ENCODE peak calls at places on chromosome 12, in six cellular contexts. One of them, this sample, is unnamed.

GRCh38 chr12:240566-240965 is 22.1 kb downstream of the SLC6A13 start:
- DNase-seq in activated T-cell treated with anti-CD3 and anti-CD28 coated beads for 1 hour: no peak
- DNase-seq in SW 1271: no peak
- DNase-seq in K562: no peak
- DNase-seq in stimulated activated CD8-positive, alpha-beta memory T cell treated with anti-CD3 and anti-CD28 coated beads, Interleukin-7, amount 100 ng/mL, for 1 hour: no peak
- DNase-seq in ELR: no peak
- DNase-seq in this sample: peak; percentile 47

GRCh38 chr12:58067610-58068387 is 126.4 kb downstream of the ATP23 start:
- DNase-seq in activated T-cell treated with anti-CD3 and anti-CD28 coated beads for 1 hour: no peak
- DNase-seq in SW 1271: peak; percentile 4
- DNase-seq in K562: no peak
- DNase-seq in stimulated activated CD8-positive, alpha-beta memory T cell treated with anti-CD3 and anti-CD28 coated beads, Interleukin-7, amount 100 ng/mL, for 1 hour: no peak
- DNase-seq in ELR: peak; percentile 96
- DNase-seq in this sample: no peak

GRCh38 chr12:69951108-69951507 is 126.1 kb downstream of the MYRFL start:
- DNase-seq in activated T-cell treated with anti-CD3 and anti-CD28 coated beads for 1 hour: no peak
- DNase-seq in SW 1271: no peak
- DNase-seq in K562: no peak
- DNase-seq in stimulated activated CD8-positive, alpha-beta memory T cell treated with anti-CD3 and anti-CD28 coated beads, Interleukin-7, amount 100 ng/mL, for 1 hour: no peak
- DNase-seq in ELR: no peak
- DNase-seq in this sample: no peak

GRCh38 chr12:93573552-93574223 is 1.2 kb downstream of the SOCS2 start:
- DNase-seq in activated T-cell treated with anti-CD3 and anti-CD28 coated beads for 1 hour: no peak
- DNase-seq in SW 1271: peak; percentile 13
- DNase-seq in K562: no peak
- DNase-seq in stimulated activated CD8-positive, alpha-beta memory T cell treated with anti-CD3 and anti-CD28 coated beads, Interleukin-7, amount 100 ng/mL, for 1 hour: no peak
- DNase-seq in ELR: peak; percentile 84
- DNase-seq in this sample: no peak

GRCh38 chr12:1616233-1617066 is 12.6 kb upstream of the WNT5B start:
- DNase-seq in activated T-cell treated with anti-CD3 and anti-CD28 coated beads for 1 hour: no peak
- DNase-seq in SW 1271: no peak
- DNase-seq in K562: no peak
- DNase-seq in stimulated activated CD8-positive, alpha-beta memory T cell treated with anti-CD3 and anti-CD28 coated beads, Interleukin-7, amount 100 ng/mL, for 1 hour: no peak
- DNase-seq in ELR: no peak
- DNase-seq in this sample: no peak

GRCh38 chr12:93198086-93198485 is 179.6 kb upstream of the NUDT4 start:
- DNase-seq in activated T-cell treated with anti-CD3 and anti-CD28 coated beads for 1 hour: no peak
- DNase-seq in SW 1271: peak; percentile 15
- DNase-seq in K562: no peak
- DNase-seq in stimulated activated CD8-positive, alpha-beta memory T cell treated with anti-CD3 and anti-CD28 coated beads, Interleukin-7, amount 100 ng/mL, for 1 hour: no peak
- DNase-seq in ELR: peak; percentile 89
- DNase-seq in this sample: no peak

GRCh38 chr12:47997321-47997720 is 7.0 kb downstream of the COL2A1 start:
- DNase-seq in activated T-cell treated with anti-CD3 and anti-CD28 coated beads for 1 hour: no peak
- DNase-seq in SW 1271: no peak
- DNase-seq in K562: no peak
- DNase-seq in stimulated activated CD8-positive, alpha-beta memory T cell treated with anti-CD3 and anti-CD28 coated beads, Interleukin-7, amount 100 ng/mL, for 1 hour: no peak
- DNase-seq in ELR: no peak
- DNase-seq in this sample: no peak

GRCh38 chr12:95554532-95555071 is 3.3 kb upstream of the USP44 start:
- DNase-seq in activated T-cell treated with anti-CD3 and anti-CD28 coated beads for 1 hour: no peak
- DNase-seq in SW 1271: no peak
- DNase-seq in K562: no peak
- DNase-seq in stimulated activated CD8-positive, alpha-beta memory T cell treated with anti-CD3 and anti-CD28 coated beads, Interleukin-7, amount 100 ng/mL, for 1 hour: no peak
- DNase-seq in ELR: no peak
- DNase-seq in this sample: no peak

GRCh38 chr12:65666876-65667275 is 157.4 kb upstream of the HMGA2 start:
- DNase-seq in activated T-cell treated with anti-CD3 and anti-CD28 coated beads for 1 hour: no peak
- DNase-seq in SW 1271: no peak
- DNase-seq in K562: peak; percentile 56
- DNase-seq in stimulated activated CD8-positive, alpha-beta memory T cell treated with anti-CD3 and anti-CD28 coated beads, Interleukin-7, amount 100 ng/mL, for 1 hour: no peak
- DNase-seq in ELR: peak; percentile 66
- DNase-seq in this sample: no peak

GRCh38 chr12:62679569-62679968 is 212.9 kb downstream of the MON2 start:
- DNase-seq in activated T-cell treated with anti-CD3 and anti-CD28 coated beads for 1 hour: no peak
- DNase-seq in SW 1271: no peak
- DNase-seq in K562: no peak
- DNase-seq in stimulated activated CD8-positive, alpha-beta memory T cell treated with anti-CD3 and anti-CD28 coated beads, Interleukin-7, amount 100 ng/mL, for 1 hour: no peak
- DNase-seq in ELR: no peak
- DNase-seq in this sample: no peak

GRCh38 chr12:49983892-49984291 is 11.1 kb downstream of the AQP6 start:
- DNase-seq in activated T-cell treated with anti-CD3 and anti-CD28 coated beads for 1 hour: no peak
- DNase-seq in SW 1271: peak; percentile 73
- DNase-seq in K562: peak; percentile 30
- DNase-seq in stimulated activated CD8-positive, alpha-beta memory T cell treated with anti-CD3 and anti-CD28 coated beads, Interleukin-7, amount 100 ng/mL, for 1 hour: no peak
- DNase-seq in ELR: peak; percentile 91
- DNase-seq in this sample: no peak

GRCh38 chr12:82383930-82384513 is 25.7 kb downstream of the METTL25 start:
- DNase-seq in activated T-cell treated with anti-CD3 and anti-CD28 coated beads for 1 hour: no peak
- DNase-seq in SW 1271: peak; percentile 44
- DNase-seq in K562: no peak
- DNase-seq in stimulated activated CD8-positive, alpha-beta memory T cell treated with anti-CD3 and anti-CD28 coated beads, Interleukin-7, amount 100 ng/mL, for 1 hour: no peak
- DNase-seq in ELR: peak; percentile 18
- DNase-seq in this sample: no peak

GRCh38 chr12:71730936-71731335 is 23.7 kb upstream of the RAB21 start:
- DNase-seq in activated T-cell treated with anti-CD3 and anti-CD28 coated beads for 1 hour: no peak
- DNase-seq in SW 1271: no peak
- DNase-seq in K562: no peak
- DNase-seq in stimulated activated CD8-positive, alpha-beta memory T cell treated with anti-CD3 and anti-CD28 coated beads, Interleukin-7, amount 100 ng/mL, for 1 hour: no peak
- DNase-seq in ELR: peak; percentile 90
- DNase-seq in this sample: no peak

GRCh38 chr12:49953961-49954835 is 3.7 kb downstream of the AQP2 start:
- DNase-seq in activated T-cell treated with anti-CD3 and anti-CD28 coated beads for 1 hour: no peak
- DNase-seq in SW 1271: no peak
- DNase-seq in K562: no peak
- DNase-seq in stimulated activated CD8-positive, alpha-beta memory T cell treated with anti-CD3 and anti-CD28 coated beads, Interleukin-7, amount 100 ng/mL, for 1 hour: no peak
- DNase-seq in ELR: no peak
- DNase-seq in this sample: no peak

This sample was measured in esophagus muscularis mucosa.